ENCODE peak calls at places on chromosomes 12 and 14, in five cellular contexts. U is GM12878, Q is cardiac fibroblast, A is AG04450, D is fibroblast of lung. W is an unnamed sample.

GRCh38 chr12:121038861-121039654 is at the start of gene OASL:
- DNase-seq in U (peak), Q (peak), A (no peak), D (peak), W (no peak)

GRCh38 chr12:26750531-26751171 is 82.3 kb downstream of the ITPR2 start:
- DNase-seq in U (no peak), Q (no peak), A (no peak), D (no peak), W (no peak)

GRCh38 chr12:43104524-43104923 is 447.5 kb downstream of the ADAMTS20 start:
- DNase-seq in U (no peak), Q (peak), A (no peak), D (peak), W (peak)

GRCh38 chr12:112243255-112243965 is 118.0 kb downstream of the TRAFD1 start:
- DNase-seq in U (no peak), Q (no peak), A (no peak), D (no peak), W (no peak)

GRCh38 chr12:88895634-88896033 is 315.4 kb upstream of the KITLG start:
- DNase-seq in U (no peak), Q (no peak), A (peak), D (no peak), W (no peak)

GRCh38 chr12:115439008-115439601 is 755.1 kb upstream of the TBX3 start:
- DNase-seq in U (no peak), Q (no peak), A (no peak), D (no peak), W (no peak)

GRCh38 chr14:99177046-99177655 is 94.8 kb downstream of the BCL11B start:
- DNase-seq in U (no peak), Q (no peak), A (no peak), D (no peak), W (no peak)

GRCh38 chr12:58416211-58416610 is 474.8 kb downstream of the ATP23 start:
- DNase-seq in U (no peak), Q (peak), A (peak), D (peak), W (no peak)

GRCh38 chr12:20444595-20445170 is 76.3 kb downstream of the PDE3A start:
- DNase-seq in U (no peak), Q (no peak), A (no peak), D (no peak), W (no peak)

GRCh38 chr12:6765634-6766581 is at the start of gene PTMS:
- DNase-seq in U (no peak), Q (peak), A (peak), D (peak), W (peak)

DNA sequence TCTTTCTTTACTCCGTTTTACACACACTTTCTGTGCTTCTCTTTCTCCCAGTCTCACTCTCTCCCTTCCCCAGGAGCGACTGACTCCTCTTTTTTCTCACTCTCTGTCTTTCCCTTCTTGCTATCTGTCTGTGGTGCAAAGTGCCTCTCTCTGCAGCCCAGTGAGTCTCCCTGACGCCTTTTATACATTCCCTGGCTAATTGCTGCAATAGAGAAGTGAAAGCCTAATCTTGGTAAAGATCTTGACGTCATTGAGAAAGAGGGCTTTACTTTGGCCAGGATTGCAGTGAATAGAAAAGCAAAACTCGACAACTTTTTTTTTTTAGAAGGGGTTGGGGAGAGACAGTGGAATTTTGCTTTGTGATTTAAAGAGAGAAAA is 710 bp upstream of the DIO2 start:
- DNase-seq in U (no peak), Q (peak), A (peak), D (peak), W (peak)
- H3K4me3 ChIP-seq in U (no peak), Q (peak), A (peak), D (peak), W (peak)

DNA sequence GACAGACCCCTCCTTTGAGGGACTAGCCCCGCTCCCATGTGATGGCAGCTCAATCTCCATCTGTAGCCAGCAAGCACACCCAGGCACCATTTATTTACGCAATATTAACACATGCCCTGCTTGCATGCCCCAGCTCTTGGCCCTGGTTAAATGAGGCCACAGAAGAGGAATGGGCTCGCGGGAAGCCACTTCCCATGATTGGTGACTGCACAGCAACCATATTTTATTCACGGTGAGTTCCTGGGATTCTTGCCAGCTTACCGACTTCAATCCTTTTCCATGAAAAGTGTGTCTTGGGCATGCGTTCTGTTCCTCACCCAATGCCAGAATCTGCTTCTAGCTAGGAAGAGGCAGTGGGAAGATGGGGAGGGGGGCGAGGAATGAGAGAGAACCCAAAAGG is 54.7 kb downstream of the PITPNM2 start:
- DNase-seq in U (no peak), Q (no peak), A (no peak), D (no peak), W (no peak)
- TF ChIP-seq CTCF in U (no peak), Q (no peak), A (no peak), D (no peak), W (no peak)

DNA sequence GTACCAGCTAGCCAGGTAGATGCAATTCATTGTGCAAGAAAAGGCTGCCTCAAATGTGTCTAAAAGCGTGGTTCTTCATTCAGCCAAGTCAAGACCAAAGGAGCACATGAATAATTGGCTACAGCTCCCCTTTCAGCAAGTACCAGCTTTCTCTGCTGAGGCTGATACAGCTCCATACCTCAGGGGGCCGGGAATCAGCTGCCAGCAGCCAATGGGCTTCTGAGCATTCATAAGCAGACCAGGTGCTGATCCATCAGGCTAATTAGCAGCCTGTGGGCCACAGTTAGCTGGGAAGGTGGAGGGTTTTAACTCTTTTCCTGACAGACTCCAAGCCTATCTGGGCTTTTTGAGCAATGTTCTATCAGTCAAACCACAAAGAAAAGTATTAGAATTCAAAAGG is 264.7 kb downstream of the APAF1 start:
- DNase-seq in U (no peak), Q (no peak), A (no peak), D (no peak), W (no peak)
- H3K4me3 ChIP-seq in U (no peak), Q (no peak), A (no peak), D (no peak), W (no peak)

DNA sequence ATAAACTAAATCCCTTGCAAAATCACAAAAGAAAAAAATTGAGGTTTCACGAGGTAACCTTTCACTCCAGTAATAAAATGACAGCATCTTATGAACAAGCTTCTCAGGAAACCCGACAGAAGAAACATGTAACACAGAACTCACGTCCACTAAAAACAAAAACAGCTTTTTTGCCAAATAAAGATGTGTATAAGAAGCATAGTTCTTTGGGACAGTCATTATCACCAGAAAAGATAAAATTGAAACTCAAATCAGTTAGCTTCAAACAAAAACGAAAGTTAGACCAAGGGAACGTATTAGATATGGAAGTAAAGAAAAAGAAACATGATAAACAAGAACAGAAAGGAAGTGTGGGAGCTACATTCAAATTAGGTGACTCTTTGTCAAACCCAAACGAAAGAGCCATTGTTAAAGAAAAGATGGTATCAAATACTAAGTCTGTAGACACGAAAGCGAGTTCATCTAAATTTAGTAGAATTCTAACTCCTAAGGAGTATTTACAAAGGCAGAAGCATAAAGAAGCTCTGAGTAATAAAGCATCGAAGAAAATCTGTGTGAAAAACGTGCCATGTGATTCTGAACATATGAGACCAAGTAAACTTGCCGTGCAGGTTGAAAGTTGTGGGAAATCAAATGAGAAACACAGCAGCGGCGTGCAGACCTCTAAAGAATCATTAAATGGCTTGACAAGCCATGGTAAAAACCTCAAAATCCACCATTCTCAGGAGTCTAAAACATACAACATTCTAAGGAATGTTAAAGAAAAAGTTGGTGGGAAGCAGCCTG is 25.8 kb downstream of the RESF1 start:
- DNase-seq in U (no peak), Q (no peak), A (no peak), D (no peak), W (no peak)
- TF ChIP-seq CTCF in U (no peak), Q (no peak), A (no peak), D (no peak), W (no peak)

GRCh38 chr12:4240161-4240783 is 33.3 kb upstream of the CCND2 start:
- DNase-seq in U (no peak), Q (no peak), A (no peak), D (no peak), W (no peak)
- H3K4me3 ChIP-seq in U (no peak), Q (no peak), A (no peak), D (no peak), W (no peak)

DNA sequence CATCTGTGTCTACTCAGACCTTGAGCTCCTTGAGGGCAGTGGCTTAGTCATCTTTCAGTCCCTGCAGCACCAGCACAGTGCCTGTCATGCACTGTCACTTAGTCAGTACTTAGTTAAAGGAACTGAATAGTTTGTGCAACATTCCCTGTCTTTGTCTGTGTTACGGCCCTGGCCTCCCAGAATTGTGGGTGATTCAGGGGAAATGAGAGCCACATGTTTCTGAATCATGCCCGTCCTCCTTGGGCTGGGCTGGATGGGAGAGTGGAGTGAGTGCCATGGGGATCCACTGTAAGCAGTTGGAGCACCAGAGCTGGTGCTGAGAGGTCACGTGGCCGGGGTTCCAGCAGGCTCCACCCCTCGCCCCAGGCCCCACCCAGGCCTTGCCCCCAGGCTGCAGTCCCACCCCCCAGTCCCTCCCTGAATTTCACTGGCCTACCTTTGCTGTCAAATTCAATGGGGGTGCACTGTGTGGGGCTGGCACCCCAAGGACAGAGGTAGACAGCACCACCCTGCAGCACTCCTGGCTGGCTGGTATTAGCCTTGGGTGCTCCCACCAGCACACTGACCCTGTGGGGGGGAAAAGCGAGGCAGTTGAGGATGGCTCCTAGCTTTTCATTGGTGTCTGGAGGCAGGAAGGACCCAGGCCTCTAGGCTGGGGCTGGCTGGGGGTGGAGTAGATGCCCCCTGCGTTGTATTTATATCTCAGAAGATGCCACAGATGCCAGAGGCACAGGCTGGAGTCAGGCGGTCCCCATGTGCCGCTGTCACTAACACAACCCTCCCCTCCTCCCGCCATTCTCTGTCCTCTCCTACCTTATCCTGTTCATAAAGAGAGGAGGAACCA is 7.4 kb downstream of the ITGA5 start:
- DNase-seq in U (no peak), Q (peak), A (peak), D (peak), W (no peak)
- TF ChIP-seq CTCF in U (no peak), Q (no peak), A (no peak), D (no peak), W (no peak)

DNA sequence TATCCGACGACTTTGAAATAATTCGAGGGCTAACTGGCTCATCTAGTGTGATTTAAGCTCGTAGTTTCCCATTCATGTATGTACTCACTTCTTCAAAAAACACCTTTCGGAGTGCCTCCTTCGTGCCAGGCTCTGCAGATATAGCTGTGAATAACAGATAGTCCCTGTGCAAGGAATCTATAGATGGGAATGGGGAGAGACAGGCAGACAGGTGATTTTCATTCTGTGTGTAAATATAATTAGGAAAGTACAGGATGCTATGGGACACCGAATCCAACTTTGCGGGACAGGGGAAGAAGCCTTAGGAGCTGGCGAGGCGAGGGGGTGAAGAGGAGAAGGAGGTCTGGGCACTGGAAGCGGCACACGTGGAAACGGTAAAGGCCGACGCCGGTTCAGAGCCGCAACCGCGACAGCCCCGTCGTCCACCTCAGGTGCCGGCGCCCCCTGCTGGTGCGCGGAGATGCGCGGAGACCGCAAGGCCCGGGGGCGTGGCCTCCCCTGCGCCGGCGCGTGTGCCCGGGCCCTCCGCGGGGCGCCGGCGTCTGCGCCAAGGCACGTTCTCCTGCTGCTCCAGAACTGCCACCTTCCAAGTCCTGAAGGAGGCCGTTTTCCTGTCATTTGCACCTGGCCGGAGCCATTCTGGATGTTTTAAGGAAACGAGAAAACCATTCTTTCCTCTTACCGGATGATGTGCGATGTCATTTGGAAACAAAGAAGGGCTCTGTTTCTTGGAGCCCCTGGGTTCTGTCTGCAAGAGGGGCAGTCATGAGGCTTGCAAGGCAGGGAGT is 18.0 kb upstream of the CACNA1C start:
- DNase-seq in U (peak), Q (peak), A (no peak), D (peak), W (peak)
- H3K4me3 ChIP-seq in U (peak), Q (peak), A (peak), D (peak), W (peak)

GRCh38 chr12:45122776-45123380 is 72.0 kb upstream of the DBX2 start:
- DNase-seq in U (no peak), Q (peak), A (no peak), D (peak), W (peak)
- TF ChIP-seq CTCF in U (no peak), Q (peak), A (peak), D (peak), W (peak)

GRCh38 chr12:13101854-13102375 is 1.6 kb downstream of the GSG1 start:
- DNase-seq in U (no peak), Q (no peak), A (no peak), D (peak), W (no peak)

GRCh38 chr12:13100882-13101769 is 2.3 kb downstream of the GSG1 start:
- DNase-seq in U (no peak), Q (peak), A (peak), D (peak), W (peak)

GRCh38 chr12:13102481-13103195 is 829 bp downstream of the GSG1 start:
- DNase-seq in U (no peak), Q (peak), A (no peak), D (peak), W (no peak)

GRCh38 chr12:13104403-13104802 is 936 bp upstream of the GSG1 start:
- DNase-seq in U (no peak), Q (no peak), A (no peak), D (no peak), W (no peak)

GRCh38 chr12:13103391-13104033 is at the start of gene GSG1:
- DNase-seq in U (no peak), Q (no peak), A (no peak), D (peak), W (no peak)
- H3K4me3 ChIP-seq in U (no peak), Q (no peak), A (no peak), D (no peak), W (no peak)

DNA sequence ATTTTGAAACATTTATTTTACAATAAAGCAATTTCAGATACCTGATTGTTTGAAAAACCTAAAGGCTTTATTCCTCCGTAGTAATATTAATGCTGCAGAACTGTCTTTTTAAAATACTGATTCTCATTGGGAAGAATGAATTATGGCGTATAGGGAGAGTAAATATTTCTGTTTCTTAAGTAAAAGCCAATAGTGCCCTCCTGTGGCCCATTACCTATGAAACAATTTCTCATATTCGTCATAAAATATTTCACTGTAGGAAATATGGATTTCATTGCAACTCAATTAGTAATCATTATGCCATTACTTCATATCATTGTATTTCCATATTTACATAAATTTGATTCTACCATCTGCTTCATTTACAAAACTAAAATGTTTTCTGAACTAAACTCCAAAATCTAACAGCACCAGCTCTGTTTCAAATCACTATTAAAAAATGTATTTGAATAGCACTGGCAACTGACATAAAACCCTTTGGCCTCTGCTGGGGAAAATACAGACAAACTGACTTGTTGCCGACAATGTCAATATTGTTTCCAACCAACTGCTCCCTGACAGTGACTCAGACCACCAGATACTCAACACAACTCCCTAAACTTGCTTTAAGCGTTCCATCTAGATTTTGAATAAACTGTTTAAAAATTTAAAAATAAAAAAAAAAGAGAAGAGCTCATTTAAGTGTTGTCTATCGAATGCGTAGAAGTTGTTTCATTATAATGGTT is 290.3 kb downstream of the NAV3 start:
- DNase-seq in U (no peak), Q (peak), A (no peak), D (peak), W (peak)
- TF ChIP-seq CTCF in U (no peak), Q (peak), A (peak), D (peak), W (no peak)